ENCODE peak calls at places on chromosomes 2 and 18, in four cellular contexts. K, Z, U and G are unnamed samples.

GRCh38 chr2:20065885-20066602 is 14.6 kb upstream of the LAPTM4A start:
- DNase-seq in K (no peak), Z (no peak), U (no peak), G (peak)

GRCh38 chr2:137764638-137765037 is 199.6 kb upstream of the HNMT start:
- DNase-seq in K (no peak), Z (no peak), U (no peak), G (no peak)

GRCh38 chr2:210459925-210460862 is 16.4 kb downstream of the LANCL1 start:
- DNase-seq in K (peak), Z (no peak), U (no peak), G (no peak)

GRCh38 chr2:67724261-67724660 is 327.1 kb downstream of the ETAA1 start:
- DNase-seq in K (no peak), Z (no peak), U (no peak), G (no peak)

GRCh38 chr2:181607629-181608627 is 49.0 kb downstream of the CERKL start:
- DNase-seq in K (no peak), Z (no peak), U (no peak), G (no peak)

GRCh38 chr2:39665811-39666488 is at the start of gene TMEM178A:
- DNase-seq in K (no peak), Z (no peak), U (no peak), G (no peak)

GRCh38 chr2:134381141-134381540 is 127.3 kb downstream of the MGAT5 start:
- DNase-seq in K (no peak), Z (no peak), U (no peak), G (no peak)

GRCh38 chr2:213923543-213923942 is 487.3 kb upstream of the VWC2L start:
- DNase-seq in K (no peak), Z (no peak), U (no peak), G (no peak)

GRCh38 chr2:143819190-143819735 is 690.0 kb downstream of the ARHGAP15 start:
- DNase-seq in K (no peak), Z (no peak), U (no peak), G (no peak)

GRCh38 chr2:2581331-2582159 is 250.5 kb upstream of the MYT1L start:
- DNase-seq in K (no peak), Z (no peak), U (no peak), G (no peak)

GRCh38 chr2:157032019-157032418 is 225.5 kb upstream of the GALNT5 start:
- DNase-seq in K (no peak), Z (no peak), U (no peak), G (peak)

GRCh38 chr2:111659361-111660281 is 224.4 kb downstream of the ANAPC1 start:
- DNase-seq in K (no peak), Z (no peak), U (no peak), G (peak)

GRCh38 chr18:79537758-79538157 is 141.8 kb upstream of the CTDP1 start:
- DNase-seq in K (no peak), Z (no peak), U (no peak), G (no peak)

GRCh38 chr2:218366621-218367414 is 10.2 kb downstream of the CATIP start:
- DNase-seq in K (no peak), Z (no peak), U (no peak), G (no peak)

GRCh38 chr18:9653390-9653789 is 39.0 kb upstream of the PPP4R1 start:
- DNase-seq in K (peak), Z (no peak), U (no peak), G (no peak)

GRCh38 chr18:76384861-76385680 is 110.0 kb downstream of the ZNF516 start:
- DNase-seq in K (no peak), Z (no peak), U (no peak), G (no peak)

GRCh38 chr18:48031011-48031480 is 100.6 kb upstream of the SMAD2 start:
- DNase-seq in K (peak), Z (no peak), U (no peak), G (peak)

GRCh38 chr18:22691988-22692710 is 241.0 kb upstream of the RBBP8 start:
- DNase-seq in K (no peak), Z (no peak), U (no peak), G (peak)

GRCh38 chr2:169476459-169476858 is 2.8 kb upstream of the BBS5 start:
- DNase-seq in K (no peak), Z (no peak), U (no peak), G (no peak)

GRCh38 chr2:8416172-8416571 is 265.7 kb upstream of the ID2 start:
- DNase-seq in K (no peak), Z (no peak), U (no peak), G (no peak)

GRCh38 chr2:231386446-231386845 is 9.1 kb upstream of the B3GNT7 start:
- DNase-seq in K (no peak), Z (no peak), U (no peak), G (peak)

GRCh38 chr2:46983065-46983801 is 67.6 kb upstream of the MCFD2 start:
- DNase-seq in K (no peak), Z (no peak), U (no peak), G (peak)

GRCh38 chr2:94759211-94759610 is 112.0 kb upstream of the TEKT4 start:
- DNase-seq in K (no peak), Z (no peak), U (no peak), G (no peak)

GRCh38 chr18:76558881-76559667 is 64.0 kb upstream of the ZNF516 start:
- DNase-seq in K (no peak), Z (no peak), U (no peak), G (peak)

GRCh38 chr2:220422676-220423075 is 795.2 kb downstream of the SLC4A3 start:
- DNase-seq in K (no peak), Z (no peak), U (no peak), G (no peak)

GRCh38 chr2:55490554-55490953 is 29.0 kb upstream of the CFAP36 start:
- DNase-seq in K (no peak), Z (no peak), U (no peak), G (peak)

GRCh38 chr2:180571559-180571958 is 408.8 kb upstream of the UBE2E3 start:
- DNase-seq in K (no peak), Z (no peak), U (no peak), G (peak)

GRCh38 chr2:56807861-56808260 is 624.1 kb downstream of the CCDC85A start:
- DNase-seq in K (no peak), Z (no peak), U (no peak), G (no peak)

GRCh38 chr2:161090401-161090800 is 69.8 kb upstream of the TANK start:
- DNase-seq in K (no peak), Z (no peak), U (peak), G (no peak)

GRCh38 chr2:85959191-85959590 is 70.4 kb upstream of the ST3GAL5 start:
- DNase-seq in K (no peak), Z (no peak), U (no peak), G (no peak)

GRCh38 chr2:214184461-214184860 is 226.4 kb upstream of the VWC2L start:
- DNase-seq in K (no peak), Z (no peak), U (no peak), G (no peak)

GRCh38 chr18:48728204-48728833 is 189.5 kb downstream of the CTIF start:
- DNase-seq in K (no peak), Z (no peak), U (no peak), G (peak)

GRCh38 chr2:25251032-25251460 is 82.7 kb upstream of the POMC start:
- DNase-seq in K (no peak), Z (no peak), U (no peak), G (no peak)

GRCh38 chr18:10465157-10465990 is 10.9 kb downstream of the APCDD1 start:
- DNase-seq in K (no peak), Z (no peak), U (no peak), G (no peak)

GRCh38 chr2:75447168-75447567 is 113.6 kb downstream of the EVA1A start:
- DNase-seq in K (no peak), Z (no peak), U (no peak), G (no peak)

GRCh38 chr2:137888845-137889244 is 75.4 kb upstream of the HNMT start:
- DNase-seq in K (no peak), Z (no peak), U (no peak), G (no peak)